ENCODE peak calls at places on chromosomes 16 and 17, in eight cellular contexts. H is amniotic stem cell; B is activated CD4-positive, alpha-beta T cell treated with anti-CD3 and anti-CD28 coated beads for 36 hours; C is NCI-H1105 treated with DMSO at 0.1 percent for 48 hours; F is cardiac muscle cell; Q is fibroblast of the conjunctiva; P is sigmoid colon; V is LHCN-M2. I is an unnamed sample.
A peak's percentile ranks its signal among the peaks of the same experiment; 100 is the strongest.

GRCh38 chr17:6233856-6234255 is 163.7 kb downstream of the WSCD1 start:
- DNase-seq in H (no peak), B (no peak), C (no peak), F (no peak), Q (no peak), P (no peak), V (no peak), I (no peak)

GRCh38 chr17:21359483-21359840 is 16.7 kb upstream of the KCNJ12 start:
- DNase-seq in H (no peak), B (no peak), C (no peak), F (no peak), Q (no peak), P (no peak), V (no peak), I (no peak)

GRCh38 chr17:62823111-62823895 is 15.2 kb upstream of the MARCHF10 start:
- DNase-seq in H (no peak), B (no peak), C (no peak), F (peak; percentile 16), Q (no peak), P (no peak), V (peak; percentile 65), I (no peak)

GRCh38 chr16:57299009-57299718 is 14.7 kb upstream of the PLLP start:
- DNase-seq in H (no peak), B (no peak), C (peak; percentile 22), F (no peak), Q (no peak), P (peak; percentile 40), V (no peak), I (no peak)

GRCh38 chr16:24850289-24850931 is 4.6 kb downstream of the SLC5A11 start:
- DNase-seq in H (no peak), B (peak; percentile 37), C (no peak), F (peak; percentile 45), Q (no peak), P (peak; percentile 34), V (peak; percentile 45), I (no peak)

GRCh38 chr17:28255616-28256015 is 63.4 kb upstream of the TMEM97 start:
- DNase-seq in H (no peak), B (no peak), C (no peak), F (no peak), Q (no peak), P (no peak), V (no peak), I (no peak)

GRCh38 chr17:2232244-2232638 is 71.3 kb downstream of the SMG6 start:
- DNase-seq in H (no peak), B (no peak), C (no peak), F (peak; percentile 91), Q (no peak), P (no peak), V (no peak), I (no peak)

GRCh38 chr16:4372578-4373355 is 1.1 kb downstream of the VASN start:
- DNase-seq in H (no peak), B (no peak), C (peak; percentile 50), F (peak; percentile 64), Q (no peak), P (peak; percentile 87), V (peak; percentile 62), I (no peak)

GRCh38 chr16:14013145-14013570 is 58.0 kb upstream of the MRTFB start:
- DNase-seq in H (no peak), B (no peak), C (no peak), F (no peak), Q (no peak), P (no peak), V (no peak), I (no peak)

GRCh38 chr17:74959826-74960738 is 12.5 kb downstream of the HID1 start:
- DNase-seq in H (no peak), B (no peak), C (no peak), F (peak; percentile 16), Q (no peak), P (no peak), V (peak; percentile 24), I (no peak)

GRCh38 chr17:49252148-49252682 is 21.6 kb upstream of the PHOSPHO1 start:
- DNase-seq in H (no peak), B (no peak), C (no peak), F (peak; percentile 62), Q (no peak), P (no peak), V (peak; percentile 22), I (no peak)

GRCh38 chr17:13931752-13932477 is 137.4 kb upstream of the COX10 start:
- DNase-seq in H (no peak), B (no peak), C (no peak), F (peak; percentile 74), Q (peak; percentile 75), P (peak; percentile 88), V (peak; percentile 91), I (no peak)

GRCh38 chr16:66248096-66248495 is 118.4 kb upstream of the CDH5 start:
- DNase-seq in H (no peak), B (no peak), C (peak; percentile 29), F (peak; percentile 90), Q (peak; percentile 20), P (peak; percentile 88), V (no peak), I (no peak)

GRCh38 chr16:50188619-50189136 is 35.6 kb downstream of the TENT4B start:
- DNase-seq in H (no peak), B (no peak), C (no peak), F (no peak), Q (no peak), P (no peak), V (no peak), I (no peak)

GRCh38 chr17:17484451-17484899 is 7.7 kb downstream of the MED9 start:
- DNase-seq in H (no peak), B (peak; percentile 84), C (no peak), F (no peak), Q (no peak), P (no peak), V (no peak), I (no peak)

GRCh38 chr16:50079741-50080140 is 14.0 kb downstream of the HEATR3 start:
- DNase-seq in H (no peak), B (no peak), C (no peak), F (no peak), Q (no peak), P (no peak), V (no peak), I (no peak)

GRCh38 chr17:67647482-67647881 is 70.3 kb upstream of the NOL11 start:
- DNase-seq in H (no peak), B (no peak), C (no peak), F (no peak), Q (no peak), P (no peak), V (no peak), I (no peak)

GRCh38 chr16:57800213-57801097 is 1.8 kb downstream of the KIFC3 start:
- DNase-seq in H (no peak), B (no peak), C (no peak), F (no peak), Q (no peak), P (no peak), V (peak; percentile 55), I (no peak)

GRCh38 chr17:16406742-16407674 is 8.4 kb upstream of the TRPV2 start:
- DNase-seq in H (no peak), B (peak; percentile 30), C (no peak), F (peak; percentile 35), Q (no peak), P (no peak), V (no peak), I (no peak)

GRCh38 chr16:69195371-69196029 is 8.5 kb downstream of the SNTB2 start:
- DNase-seq in H (no peak), B (no peak), C (no peak), F (no peak), Q (no peak), P (no peak), V (no peak), I (no peak)

GRCh38 chr17:50283246-50283645 is 9.0 kb downstream of the TMEM92 start:
- DNase-seq in H (no peak), B (peak; percentile 74), C (no peak), F (no peak), Q (no peak), P (no peak), V (no peak), I (no peak)